ENCODE peak calls at places on chromosomes 13 and 19, in four cellular contexts. C is omental fat pad, B is AG04450, M is HFFc6. Q is an unnamed sample.

GRCh38 chr13:60226507-60226906 is 62.8 kb upstream of the DIAPH3 start:
- DNase-seq in C (no peak), B (peak; percentile 8), M (peak; percentile 49), Q (no peak)

GRCh38 chr13:102846261-102847015 is 606 bp downstream of the ERCC5 start:
- DNase-seq in B (no peak), C (no peak), M (peak; percentile 28), Q (peak; percentile 16)

GRCh38 chr13:43786766-43787517 is at the start of gene ENOX1:
- DNase-seq in B (peak; percentile 49), C (peak; percentile 29), M (peak; percentile 57), Q (peak; percentile 46)

GRCh38 chr19:54253331-54254194 is 3.5 kb downstream of the LILRB5 start:
- DNase-seq in B (no peak), M (no peak), C (no peak), Q (no peak)

GRCh38 chr19:9847087-9847671 is 12.1 kb downstream of the PIN1 start:
- DNase-seq in C (peak; percentile 38), M (peak; percentile 95), B (peak; percentile 90), Q (no peak)

GRCh38 chr19:9727644-9728043 is 40.9 kb downstream of the ZNF846 start:
- DNase-seq in C (no peak), B (no peak), M (no peak), Q (no peak)

GRCh38 chr13:73939603-73940002 is 194.6 kb downstream of the KLF12 start:
- DNase-seq in C (no peak), B (no peak), M (no peak), Q (no peak)

GRCh38 chr13:49292742-49293498 is 45.2 kb downstream of the CDADC1 start:
- DNase-seq in B (peak; percentile 77), M (peak; percentile 43), C (no peak), Q (no peak)

GRCh38 chr13:20570540-20570939 is 3.6 kb downstream of the IFT88 start:
- DNase-seq in C (no peak), B (no peak), M (peak; percentile 13), Q (no peak)

GRCh38 chr13:112184261-112184660 is 117.3 kb downstream of the SOX1 start:
- DNase-seq in B (no peak), C (no peak), M (no peak), Q (no peak)

GRCh38 chr19:55579766-55580621 is 654 bp downstream of the ZNF579 start:
- DNase-seq in M (no peak), C (no peak), B (no peak), Q (no peak)

GRCh38 chr19:49546825-49547565 is 19.2 kb downstream of the RCN3 start:
- DNase-seq in C (peak; percentile 44), M (peak; percentile 87), B (peak; percentile 86), Q (peak; percentile 64)

GRCh38 chr19:41096353-41096752 is 8.1 kb downstream of the CYP2A13 start:
- DNase-seq in C (no peak), B (no peak), M (no peak), Q (no peak)

GRCh38 chr19:18919895-18920204 is 335 bp downstream of the DDX49 start:
- DNase-seq in C (no peak), M (peak; percentile 13), B (no peak), Q (no peak)

GRCh38 chr19:17681505-17682125 is 6.5 kb downstream of the UNC13A start:
- DNase-seq in B (peak; percentile 6), C (no peak), M (peak; percentile 44), Q (peak; percentile 54)

GRCh38 chr19:38730731-38731589 is 13.3 kb downstream of the CAPN12 start:
- DNase-seq in M (no peak), B (no peak), C (no peak), Q (no peak)

GRCh38 chr13:81498969-81499368 is 1158.0 kb upstream of the SPRY2 start:
- DNase-seq in M (no peak), B (no peak), C (no peak), Q (no peak)

GRCh38 chr19:4523306-4524110 is 5.2 kb upstream of the PLIN4 start:
- DNase-seq in M (no peak), B (no peak), C (no peak), Q (peak; percentile 39)

GRCh38 chr19:46471116-46471733 is at the start of gene PNMA8A:
- DNase-seq in M (peak; percentile 72), B (no peak), C (no peak), Q (peak; percentile 87)

GRCh38 chr13:78940444-78940843 is 281.5 kb upstream of the OBI1 start:
- DNase-seq in C (no peak), M (no peak), B (no peak), Q (no peak)

GRCh38 chr19:33055718-33056117 is 9.0 kb downstream of the RHPN2 start:
- DNase-seq in C (no peak), M (peak; percentile 13), B (no peak), Q (no peak)

GRCh38 chr19:38251564-38252051 is 4.6 kb downstream of the PPP1R14A start:
- DNase-seq in M (no peak), C (no peak), B (no peak), Q (no peak)

GRCh38 chr13:21458457-21458815 is 667 bp downstream of the ZDHHC20 start:
- DNase-seq in M (no peak), B (no peak), C (no peak), Q (peak; percentile 27)

GRCh38 chr19:43765109-43765876 is 10.5 kb upstream of the SMG9 start:
- DNase-seq in C (peak; percentile 57), B (peak; percentile 81), M (peak; percentile 98), Q (no peak)

GRCh38 chr13:62418872-62419271 is 1003.2 kb upstream of the PCDH20 start:
- DNase-seq in M (no peak), C (no peak), B (no peak), Q (no peak)

GRCh38 chr19:44142014-44142523 is 715 bp downstream of the ZNF234 start:
- DNase-seq in C (no peak), M (peak; percentile 22), B (no peak), Q (no peak)

GRCh38 chr19:10642473-10642872 is 11.7 kb upstream of the ILF3 start:
- DNase-seq in M (no peak), B (no peak), C (no peak), Q (no peak)

GRCh38 chr13:33999830-34000605 is 182.1 kb downstream of the RFC3 start:
- DNase-seq in B (no peak), C (no peak), M (no peak), Q (no peak)

GRCh38 chr13:27535546-27535945 is 84.8 kb downstream of the LNX2 start:
- DNase-seq in C (no peak), B (no peak), M (no peak), Q (no peak)

GRCh38 chr19:49425922-49426592 is 869 bp downstream of the GFY start:
- DNase-seq in C (no peak), M (no peak), B (no peak), Q (no peak)

GRCh38 chr19:19642506-19643157 is 825 bp downstream of the GMIP start:
- DNase-seq in B (no peak), C (no peak), M (no peak), Q (no peak)

GRCh38 chr13:47484564-47484963 is 516.5 kb downstream of the SUCLA2 start:
- DNase-seq in C (no peak), B (peak; percentile 52), M (peak; percentile 76), Q (no peak)

GRCh38 chr19:46372901-46373572 is 26.1 kb downstream of the PPP5C start:
- DNase-seq in M (no peak), B (no peak), C (no peak), Q (no peak)

GRCh38 chr19:48553676-48554384 is 1.9 kb downstream of the SULT2B1 start:
- DNase-seq in C (no peak), B (no peak), M (peak; percentile 86), Q (no peak)

GRCh38 chr13:113649212-113649611 is 8.8 kb downstream of the ATP4B start:
- DNase-seq in B (no peak), C (no peak), M (no peak), Q (no peak)

GRCh38 chr19:29887498-29887897 is 54.5 kb upstream of the URI1 start:
- DNase-seq in B (no peak), M (peak; percentile 8), C (no peak), Q (no peak)
- TF ChIP-seq CTCF in B (peak; percentile 3), M (no peak), C (no peak), Q (no peak)

GRCh38 chr13:32445461-32445860 is 17.5 kb upstream of the N4BP2L1 start:
- DNase-seq in B (no peak), C (no peak), M (no peak), Q (no peak)

GRCh38 chr13:32446220-32446619 is 18.3 kb upstream of the N4BP2L1 start:
- DNase-seq in M (no peak), C (no peak), B (no peak), Q (no peak)

GRCh38 chr13:32448224-32448623 is 20.3 kb upstream of the N4BP2L1 start:
- DNase-seq in M (no peak), C (no peak), B (no peak), Q (no peak)

GRCh38 chr13:32446778-32447465 is 19.0 kb upstream of the N4BP2L1 start:
- DNase-seq in C (no peak), B (no peak), M (no peak), Q (no peak)

GRCh38 chr13:32443111-32443510 is 15.2 kb upstream of the N4BP2L1 start:
- DNase-seq in M (no peak), C (no peak), B (no peak), Q (no peak)
- TF ChIP-seq CTCF in M (peak; percentile 58), C (no peak), B (peak; percentile 46), Q (peak; percentile 37)

GRCh38 chr13:51892657-51893056 is 30.9 kb downstream of the CCDC70 start:
- DNase-seq in B (no peak), M (no peak), C (no peak), Q (no peak)

GRCh38 chr13:51894239-51894638 is 32.5 kb downstream of the CCDC70 start:
- DNase-seq in B (no peak), C (no peak), M (no peak), Q (no peak)

GRCh38 chr13:51900471-51900870 is 38.7 kb downstream of the CCDC70 start:
- DNase-seq in B (no peak), M (no peak), C (no peak), Q (no peak)

DNA sequence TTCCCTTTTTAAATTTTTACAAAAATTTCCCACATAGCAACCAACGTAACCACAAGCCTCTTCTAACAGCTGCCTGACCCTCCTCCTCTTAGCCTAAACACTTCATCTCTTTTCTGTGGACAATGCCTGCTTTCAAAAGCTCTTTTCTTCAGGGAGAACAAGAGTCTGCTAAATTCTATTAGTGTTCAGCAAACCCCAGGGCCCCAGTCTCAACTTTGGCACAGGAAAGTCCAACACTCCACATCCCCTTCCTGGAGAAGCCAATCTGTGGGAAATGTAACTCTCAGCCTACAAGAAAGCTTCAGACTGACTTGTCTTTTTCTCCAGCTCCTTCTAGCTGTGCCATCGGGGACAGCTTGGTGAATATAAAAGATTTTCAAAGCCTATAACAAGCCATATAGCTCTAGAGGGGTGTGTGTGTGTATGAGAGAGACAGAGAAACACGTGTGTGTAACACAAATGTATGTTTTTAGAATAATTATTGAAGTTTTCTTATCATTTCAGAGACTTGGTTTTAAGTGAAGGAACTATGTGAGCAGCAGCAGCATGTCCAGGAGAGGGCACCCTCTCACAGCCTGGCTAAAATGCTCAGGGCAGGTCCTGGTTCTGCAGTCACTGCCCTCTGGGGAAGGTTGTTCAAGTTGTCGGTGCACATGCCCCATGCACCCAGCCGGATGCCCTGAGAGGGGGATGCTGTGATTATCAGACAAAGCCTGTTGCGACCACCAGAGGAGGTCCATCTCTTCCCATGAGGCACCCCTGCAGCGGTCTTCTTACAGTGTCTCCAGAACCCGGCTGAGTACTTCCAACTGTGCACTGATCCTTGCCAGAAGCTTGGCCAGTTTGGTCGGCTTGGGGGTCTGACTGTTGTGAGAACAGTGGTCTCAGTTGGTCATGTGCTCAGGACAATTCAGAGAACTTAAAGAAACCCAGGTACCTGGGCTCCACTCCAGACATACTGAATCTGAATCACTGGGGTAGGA is 34.4 kb downstream of the CCDC70 start:
- DNase-seq in C (no peak), M (peak; percentile 42), B (peak; percentile 7), Q (peak; percentile 38)
- TF ChIP-seq CTCF in C (no peak), M (peak; percentile 84), B (peak; percentile 86), Q (peak; percentile 79)

GRCh38 chr19:12885749-12886706 is 973 bp downstream of the KLF1 start:
- DNase-seq in B (no peak), M (no peak), C (no peak), Q (no peak)
- TF ChIP-seq CTCF in B (no peak), M (peak; percentile 19), C (no peak), Q (no peak)